ENCODE peak calls at places on chromosomes 4 and X, in six cellular contexts. One of them, this sample, is unnamed.

GRCh38 chrX:56222473-56223000 is 9.6 kb upstream of the KLF8 start:
- DNase-seq in IMR-90: no peak
- DNase-seq in mesenchymal stem cell: no peak
- DNase-seq in neuronal stem cell: no peak
- DNase-seq in trophoblast cell: no peak
- DNase-seq in H1: no peak
- DNase-seq in this sample: no peak

GRCh38 chr4:105361021-105361420 is 112.8 kb downstream of the PPA2 start:
- DNase-seq in IMR-90: no peak
- DNase-seq in mesenchymal stem cell: no peak
- DNase-seq in neuronal stem cell: no peak
- DNase-seq in trophoblast cell: no peak
- DNase-seq in H1: no peak
- DNase-seq in this sample: no peak

GRCh38 chr4:60314367-60314766 is 885.8 kb upstream of the ADGRL3 start:
- DNase-seq in IMR-90: no peak
- DNase-seq in mesenchymal stem cell: no peak
- DNase-seq in neuronal stem cell: no peak
- DNase-seq in trophoblast cell: no peak
- DNase-seq in H1: no peak
- DNase-seq in this sample: peak; percentile 22

GRCh38 chrX:150599226-150599625 is 30.8 kb downstream of the MTM1 start:
- DNase-seq in IMR-90: no peak
- DNase-seq in mesenchymal stem cell: no peak
- DNase-seq in neuronal stem cell: no peak
- DNase-seq in trophoblast cell: no peak
- DNase-seq in H1: no peak
- DNase-seq in this sample: no peak

GRCh38 chr4:124980276-124980752 is 267.8 kb upstream of the ANKRD50 start:
- DNase-seq in IMR-90: peak; percentile 74
- DNase-seq in mesenchymal stem cell: peak; percentile 73
- DNase-seq in neuronal stem cell: no peak
- DNase-seq in trophoblast cell: no peak
- DNase-seq in H1: no peak
- DNase-seq in this sample: no peak

GRCh38 chrX:318068-318738 is 393 bp downstream of the GTPBP6 start:
- DNase-seq in IMR-90: peak; percentile 97
- DNase-seq in mesenchymal stem cell: peak; percentile 99
- DNase-seq in neuronal stem cell: peak; percentile 99
- DNase-seq in trophoblast cell: peak; percentile 99
- DNase-seq in H1: peak; percentile 99
- DNase-seq in this sample: peak; percentile 100

GRCh38 chr4:3416270-3416669 is 25.5 kb upstream of the HGFAC start:
- DNase-seq in IMR-90: no peak
- DNase-seq in mesenchymal stem cell: no peak
- DNase-seq in neuronal stem cell: no peak
- DNase-seq in trophoblast cell: peak; percentile 24
- DNase-seq in H1: no peak
- DNase-seq in this sample: peak; percentile 20

GRCh38 chr4:107806196-107806595 is 18.5 kb upstream of the SGMS2 start:
- DNase-seq in IMR-90: no peak
- DNase-seq in mesenchymal stem cell: no peak
- DNase-seq in neuronal stem cell: no peak
- DNase-seq in trophoblast cell: no peak
- DNase-seq in H1: no peak
- DNase-seq in this sample: no peak

GRCh38 chr4:182560358-182560757 is 317.2 kb downstream of the TENM3 start:
- DNase-seq in IMR-90: peak; percentile 76
- DNase-seq in mesenchymal stem cell: peak; percentile 30
- DNase-seq in neuronal stem cell: peak; percentile 71
- DNase-seq in trophoblast cell: no peak
- DNase-seq in H1: peak; percentile 86
- DNase-seq in this sample: peak; percentile 88

GRCh38 chr4:2858451-2859217 is 15.0 kb downstream of the ADD1 start:
- DNase-seq in IMR-90: peak; percentile 58
- DNase-seq in mesenchymal stem cell: peak; percentile 48
- DNase-seq in neuronal stem cell: no peak
- DNase-seq in trophoblast cell: no peak
- DNase-seq in H1: no peak
- DNase-seq in this sample: no peak

GRCh38 chr4:33104190-33104773 is 2384.1 kb downstream of the PCDH7 start:
- DNase-seq in IMR-90: no peak
- DNase-seq in mesenchymal stem cell: peak; percentile 21
- DNase-seq in neuronal stem cell: no peak
- DNase-seq in trophoblast cell: peak; percentile 16
- DNase-seq in H1: no peak
- DNase-seq in this sample: no peak

GRCh38 chrX:28586891-28587635 is at the start of gene IL1RAPL1:
- DNase-seq in IMR-90: peak; percentile 81
- DNase-seq in mesenchymal stem cell: peak; percentile 76
- DNase-seq in neuronal stem cell: no peak
- DNase-seq in trophoblast cell: no peak
- DNase-seq in H1: no peak
- DNase-seq in this sample: no peak

GRCh38 chrX:139026406-139027200 is 315.1 kb upstream of the FGF13 start:
- DNase-seq in IMR-90: no peak
- DNase-seq in mesenchymal stem cell: no peak
- DNase-seq in neuronal stem cell: no peak
- DNase-seq in trophoblast cell: no peak
- DNase-seq in H1: no peak
- DNase-seq in this sample: no peak

GRCh38 chrX:9566150-9566621 is 101.3 kb downstream of the TBL1X start:
- DNase-seq in IMR-90: peak; percentile 91
- DNase-seq in mesenchymal stem cell: peak; percentile 74
- DNase-seq in neuronal stem cell: no peak
- DNase-seq in trophoblast cell: peak; percentile 12
- DNase-seq in H1: no peak
- DNase-seq in this sample: no peak

GRCh38 chrX:124211312-124211942 is 121.0 kb upstream of the TEX13D start:
- DNase-seq in IMR-90: peak; percentile 3
- DNase-seq in mesenchymal stem cell: peak; percentile 22
- DNase-seq in neuronal stem cell: no peak
- DNase-seq in trophoblast cell: no peak
- DNase-seq in H1: no peak
- DNase-seq in this sample: no peak

GRCh38 chr4:86876894-86877685 is 15.1 kb downstream of the C4orf36 start:
- DNase-seq in IMR-90: no peak
- DNase-seq in mesenchymal stem cell: no peak
- DNase-seq in neuronal stem cell: no peak
- DNase-seq in trophoblast cell: no peak
- DNase-seq in H1: no peak
- DNase-seq in this sample: no peak

GRCh38 chr4:76200771-76201224 is 12.8 kb downstream of the SCARB2 start:
- DNase-seq in IMR-90: no peak
- DNase-seq in mesenchymal stem cell: no peak
- DNase-seq in neuronal stem cell: no peak
- DNase-seq in trophoblast cell: peak; percentile 83
- DNase-seq in H1: no peak
- DNase-seq in this sample: no peak

GRCh38 chr4:38160487-38161207 is 200.4 kb downstream of the PTTG2 start:
- DNase-seq in IMR-90: peak; percentile 99
- DNase-seq in mesenchymal stem cell: peak; percentile 99
- DNase-seq in neuronal stem cell: peak; percentile 15
- DNase-seq in trophoblast cell: peak; percentile 89
- DNase-seq in H1: no peak
- DNase-seq in this sample: no peak

GRCh38 chr4:160180206-160180605 is 1077.3 kb downstream of the RAPGEF2 start:
- DNase-seq in IMR-90: no peak
- DNase-seq in mesenchymal stem cell: peak; percentile 59
- DNase-seq in neuronal stem cell: no peak
- DNase-seq in trophoblast cell: no peak
- DNase-seq in H1: no peak
- DNase-seq in this sample: no peak

GRCh38 chrX:131588995-131589394 is 45.1 kb downstream of the OR13H1 start:
- DNase-seq in IMR-90: no peak
- DNase-seq in mesenchymal stem cell: peak; percentile 73
- DNase-seq in neuronal stem cell: no peak
- DNase-seq in trophoblast cell: no peak
- DNase-seq in H1: no peak
- DNase-seq in this sample: no peak

GRCh38 chrX:105167233-105167632 is 53.3 kb downstream of the TEX13A start:
- DNase-seq in IMR-90: no peak
- DNase-seq in mesenchymal stem cell: no peak
- DNase-seq in neuronal stem cell: no peak
- DNase-seq in trophoblast cell: peak; percentile 23
- DNase-seq in H1: no peak
- DNase-seq in this sample: no peak

GRCh38 chr4:154503598-154503997 is 12.0 kb upstream of the DCHS2 start:
- DNase-seq in IMR-90: peak; percentile 5
- DNase-seq in mesenchymal stem cell: peak; percentile 20
- DNase-seq in neuronal stem cell: peak; percentile 23
- DNase-seq in trophoblast cell: no peak
- DNase-seq in H1: no peak
- DNase-seq in this sample: no peak

GRCh38 chrX:10079155-10079711 is 77.5 kb upstream of the CLCN4 start:
- DNase-seq in IMR-90: peak; percentile 11
- DNase-seq in mesenchymal stem cell: peak; percentile 26
- DNase-seq in neuronal stem cell: no peak
- DNase-seq in trophoblast cell: no peak
- DNase-seq in H1: no peak
- DNase-seq in this sample: no peak

GRCh38 chrX:135544338-135544948 is 24.0 kb downstream of the INTS6L start:
- DNase-seq in IMR-90: no peak
- DNase-seq in mesenchymal stem cell: no peak
- DNase-seq in neuronal stem cell: no peak
- DNase-seq in trophoblast cell: no peak
- DNase-seq in H1: no peak
- DNase-seq in this sample: no peak

GRCh38 chr4:147103403-147103946 is 157.8 kb upstream of the TTC29 start:
- DNase-seq in IMR-90: peak; percentile 99
- DNase-seq in mesenchymal stem cell: peak; percentile 99
- DNase-seq in neuronal stem cell: no peak
- DNase-seq in trophoblast cell: peak; percentile 48
- DNase-seq in H1: no peak
- DNase-seq in this sample: no peak

GRCh38 chr4:8092282-8092681 is 66.3 kb downstream of the ABLIM2 start:
- DNase-seq in IMR-90: no peak
- DNase-seq in mesenchymal stem cell: no peak
- DNase-seq in neuronal stem cell: no peak
- DNase-seq in trophoblast cell: no peak
- DNase-seq in H1: no peak
- DNase-seq in this sample: no peak

GRCh38 chr4:8285976-8286718 is 16.6 kb downstream of the HTRA3 start:
- DNase-seq in IMR-90: no peak
- DNase-seq in mesenchymal stem cell: no peak
- DNase-seq in neuronal stem cell: no peak
- DNase-seq in trophoblast cell: no peak
- DNase-seq in H1: no peak
- DNase-seq in this sample: no peak

GRCh38 chr4:23885943-23886590 is 3.8 kb downstream of the PPARGC1A start:
- DNase-seq in IMR-90: no peak
- DNase-seq in mesenchymal stem cell: no peak
- DNase-seq in neuronal stem cell: no peak
- DNase-seq in trophoblast cell: no peak
- DNase-seq in H1: no peak
- DNase-seq in this sample: no peak
- H4K91ac ChIP-seq in IMR-90: no peak overlapping the region
- H4K91ac ChIP-seq in mesenchymal stem cell: peak overlapping the region; percentile 87
- H4K91ac ChIP-seq in neuronal stem cell: no peak overlapping the region
- H4K91ac ChIP-seq in trophoblast cell: no peak overlapping the region
- H4K91ac ChIP-seq in H1: no peak overlapping the region
- H4K91ac ChIP-seq in this sample: no peak overlapping the region

GRCh38 chr4:144985536-144985935 is 112.5 kb downstream of the ANAPC10 start:
- DNase-seq in IMR-90: no peak
- DNase-seq in mesenchymal stem cell: no peak
- DNase-seq in neuronal stem cell: no peak
- DNase-seq in trophoblast cell: no peak
- DNase-seq in H1: no peak
- DNase-seq in this sample: no peak

GRCh38 chr4:144989306-144989705 is 108.7 kb downstream of the ANAPC10 start:
- DNase-seq in IMR-90: no peak
- DNase-seq in mesenchymal stem cell: no peak
- DNase-seq in neuronal stem cell: no peak
- DNase-seq in trophoblast cell: no peak
- DNase-seq in H1: no peak
- DNase-seq in this sample: no peak

GRCh38 chr4:144985014-144985413 is 113.0 kb downstream of the ANAPC10 start:
- DNase-seq in IMR-90: no peak
- DNase-seq in mesenchymal stem cell: no peak
- DNase-seq in neuronal stem cell: no peak
- DNase-seq in trophoblast cell: no peak
- DNase-seq in H1: no peak
- DNase-seq in this sample: no peak
- H3K4ac ChIP-seq in IMR-90: no peak overlapping the region
- H3K4ac ChIP-seq in mesenchymal stem cell: no peak overlapping the region
- H3K4ac ChIP-seq in neuronal stem cell: no peak overlapping the region
- H3K4ac ChIP-seq in trophoblast cell: no peak overlapping the region
- H3K4ac ChIP-seq in H1: no peak overlapping the region
- H3K4ac ChIP-seq in this sample: no peak overlapping the region

GRCh38 chrX:70497026-70497425 is 52.4 kb downstream of the DLG3 start:
- DNase-seq in IMR-90: no peak
- DNase-seq in mesenchymal stem cell: no peak
- DNase-seq in neuronal stem cell: no peak
- DNase-seq in trophoblast cell: no peak
- DNase-seq in H1: no peak
- DNase-seq in this sample: no peak

GRCh38 chrX:70498129-70498528 is 53.5 kb downstream of the DLG3 start:
- DNase-seq in IMR-90: no peak
- DNase-seq in mesenchymal stem cell: no peak
- DNase-seq in neuronal stem cell: no peak
- DNase-seq in trophoblast cell: no peak
- DNase-seq in H1: no peak
- DNase-seq in this sample: no peak

GRCh38 chrX:70496491-70496890 is 51.9 kb downstream of the DLG3 start:
- DNase-seq in IMR-90: no peak
- DNase-seq in mesenchymal stem cell: no peak
- DNase-seq in neuronal stem cell: no peak
- DNase-seq in trophoblast cell: no peak
- DNase-seq in H1: no peak
- DNase-seq in this sample: no peak

GRCh38 chrX:70504772-70505450 is 60.3 kb downstream of the DLG3 start:
- DNase-seq in IMR-90: no peak
- DNase-seq in mesenchymal stem cell: no peak
- DNase-seq in neuronal stem cell: no peak
- DNase-seq in trophoblast cell: no peak
- DNase-seq in H1: no peak
- DNase-seq in this sample: no peak

DNA sequence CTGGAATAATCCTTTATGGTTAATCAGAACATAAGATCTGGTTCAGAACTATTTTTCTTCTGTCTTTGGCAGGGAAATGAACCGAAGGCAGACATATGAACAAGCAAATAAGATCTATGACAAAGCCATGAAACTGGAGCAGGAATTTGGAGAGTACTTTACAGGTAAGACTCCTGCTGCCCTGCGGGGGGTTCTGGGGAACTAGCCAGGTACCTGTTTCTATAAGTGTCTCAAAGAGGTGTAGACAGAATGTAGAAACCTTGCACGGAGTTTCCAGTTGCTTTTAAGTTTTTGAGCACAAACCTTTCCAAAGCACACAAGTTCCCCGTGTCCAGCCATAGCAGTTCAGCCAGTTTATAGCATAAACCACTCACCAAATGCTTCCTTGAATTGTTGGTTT is 56.2 kb downstream of the DLG3 start:
- DNase-seq in IMR-90: no peak
- DNase-seq in mesenchymal stem cell: no peak
- DNase-seq in neuronal stem cell: no peak
- DNase-seq in trophoblast cell: no peak
- DNase-seq in H1: no peak
- DNase-seq in this sample: no peak
- H4K91ac ChIP-seq in IMR-90: no peak overlapping the region
- H4K91ac ChIP-seq in mesenchymal stem cell: no peak overlapping the region
- H4K91ac ChIP-seq in neuronal stem cell: no peak overlapping the region
- H4K91ac ChIP-seq in trophoblast cell: no peak overlapping the region
- H4K91ac ChIP-seq in H1: no peak overlapping the region
- H4K91ac ChIP-seq in this sample: no peak overlapping the region

GRCh38 chr4:172169871-172170270 is 356.7 kb downstream of the GALNTL6 start:
- DNase-seq in IMR-90: peak; percentile 11
- DNase-seq in mesenchymal stem cell: no peak
- DNase-seq in neuronal stem cell: no peak
- DNase-seq in trophoblast cell: no peak
- DNase-seq in H1: no peak
- DNase-seq in this sample: no peak
- H3K4ac ChIP-seq in IMR-90: peak overlapping the region; percentile 56
- H3K4ac ChIP-seq in mesenchymal stem cell: peak overlapping the region; percentile 87
- H3K4ac ChIP-seq in neuronal stem cell: no peak overlapping the region
- H3K4ac ChIP-seq in trophoblast cell: no peak overlapping the region
- H3K4ac ChIP-seq in H1: no peak overlapping the region
- H3K4ac ChIP-seq in this sample: no peak overlapping the region

This sample was measured in H9.